ENCODE peak calls at places on chromosome 14, in ten cellular contexts. X is cardiac muscle cell, K is upper lobe of right lung, A is breast epithelium, J is neural progenitor cell, I is DND-41, R is Panc1, S is lung, N is tibial artery, U is right lobe of liver. V is an unnamed sample.

GRCh38 chr14:54681819-54682261 is 114.9 kb downstream of the SAMD4A start:
- DNase-seq in X (no peak), K (no peak), A (no peak), J (no peak), I (no peak), R (no peak), S (no peak), N (no peak), U (no peak), V (no peak)

GRCh38 chr14:65849558-65849957 is 437.0 kb downstream of the FUT8 start:
- DNase-seq in X (peak; percentile 38), K (no peak), A (no peak), J (peak; percentile 87), I (peak; percentile 50), R (no peak), S (no peak), N (no peak), U (no peak), V (no peak)

GRCh38 chr14:89409961-89410360 is 7.1 kb downstream of the FOXN3 start:
- DNase-seq in X (no peak), K (peak; percentile 54), A (no peak), J (no peak), I (no peak), R (no peak), S (no peak), N (no peak), U (no peak), V (no peak)

GRCh38 chr14:92596328-92596943 is 82.9 kb downstream of the RIN3 start:
- DNase-seq in X (peak; percentile 14), K (no peak), A (no peak), J (peak; percentile 41), I (no peak), R (no peak), S (no peak), N (no peak), U (no peak), V (no peak)

GRCh38 chr14:105419305-105420091 is at the start of gene MTA1:
- DNase-seq in X (peak; percentile 75), K (peak; percentile 75), A (no peak), J (peak; percentile 83), I (peak; percentile 59), R (no peak), S (no peak), N (no peak), U (no peak), V (peak; percentile 50)

GRCh38 chr14:103803661-103804060 is 43.7 kb downstream of the PPP1R13B start:
- DNase-seq in X (no peak), K (no peak), A (no peak), J (no peak), I (no peak), R (no peak), S (no peak), N (no peak), U (no peak), V (no peak)

GRCh38 chr14:104741803-104742251 is 11.1 kb upstream of the SIVA1 start:
- DNase-seq in X (no peak), K (no peak), A (no peak), J (no peak), I (no peak), R (no peak), S (no peak), N (no peak), U (no peak), V (no peak)

GRCh38 chr14:62307844-62308243 is 545.6 kb downstream of the SNAPC1 start:
- DNase-seq in X (no peak), K (no peak), A (no peak), J (no peak), I (no peak), R (no peak), S (no peak), N (no peak), U (no peak), V (no peak)

DNA sequence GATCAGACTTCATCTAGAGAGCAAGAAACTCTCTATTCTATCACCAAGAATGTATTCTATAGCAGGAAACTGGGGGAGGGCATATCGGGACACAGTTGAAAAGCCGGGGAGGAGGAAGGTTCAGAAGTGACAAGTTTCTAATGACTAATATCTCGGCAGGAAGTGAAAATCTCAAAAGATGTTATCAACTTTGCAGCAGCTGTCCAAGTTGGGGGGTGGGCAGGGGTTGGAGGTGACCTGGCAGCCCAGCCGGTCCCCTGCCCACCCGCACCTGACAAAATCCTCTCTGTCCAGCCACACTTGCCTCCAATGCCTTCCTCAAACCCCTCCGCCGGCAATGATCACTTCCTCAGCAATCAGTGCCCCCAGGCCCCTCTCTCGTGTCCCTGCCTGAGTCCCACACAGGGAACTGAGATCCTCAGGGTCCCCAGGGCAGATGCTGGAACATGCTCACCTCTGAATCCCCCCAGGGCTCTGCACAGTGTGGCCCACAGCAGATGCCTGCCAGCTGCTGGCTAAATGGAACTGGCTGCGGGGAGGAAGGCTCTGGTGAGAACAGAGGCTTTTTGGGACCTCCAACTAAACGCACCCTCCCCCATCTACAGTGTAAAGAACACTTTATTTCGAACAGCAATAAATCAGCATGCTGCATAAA is 43.9 kb downstream of the CCDC88C start:
- DNase-seq in X (no peak), K (no peak), A (no peak), J (no peak), I (peak; percentile 73), R (no peak), S (no peak), N (no peak), U (no peak), V (peak; percentile 59)
- H3K4me3 ChIP-seq in X (no peak overlapping the region), K (no peak overlapping the region), A (no peak overlapping the region), J (no peak overlapping the region), I (no peak overlapping the region), R (no peak overlapping the region), S (no peak overlapping the region), N (no peak overlapping the region), U (no peak overlapping the region), V (peak overlapping the region; percentile 50)

GRCh38 chr14:69087061-69087461 is 65.9 kb downstream of the DCAF5 start:
- DNase-seq in X (no peak), K (no peak), A (peak; percentile 63), J (no peak), I (no peak), R (no peak), S (no peak), N (no peak), U (no peak), V (no peak)

GRCh38 chr14:69084023-69084422 is 68.9 kb downstream of the DCAF5 start:
- DNase-seq in X (no peak), K (no peak), A (no peak), J (no peak), I (no peak), R (no peak), S (no peak), N (no peak), U (no peak), V (no peak)

GRCh38 chr14:69083181-69083580 is 69.7 kb downstream of the DCAF5 start:
- DNase-seq in X (no peak), K (no peak), A (no peak), J (no peak), I (no peak), R (no peak), S (no peak), N (no peak), U (no peak), V (no peak)

GRCh38 chr14:69088523-69089445 is 64.1 kb downstream of the DCAF5 start:
- DNase-seq in X (no peak), K (no peak), A (peak; percentile 61), J (no peak), I (no peak), R (no peak), S (no peak), N (no peak), U (no peak), V (no peak)

DNA sequence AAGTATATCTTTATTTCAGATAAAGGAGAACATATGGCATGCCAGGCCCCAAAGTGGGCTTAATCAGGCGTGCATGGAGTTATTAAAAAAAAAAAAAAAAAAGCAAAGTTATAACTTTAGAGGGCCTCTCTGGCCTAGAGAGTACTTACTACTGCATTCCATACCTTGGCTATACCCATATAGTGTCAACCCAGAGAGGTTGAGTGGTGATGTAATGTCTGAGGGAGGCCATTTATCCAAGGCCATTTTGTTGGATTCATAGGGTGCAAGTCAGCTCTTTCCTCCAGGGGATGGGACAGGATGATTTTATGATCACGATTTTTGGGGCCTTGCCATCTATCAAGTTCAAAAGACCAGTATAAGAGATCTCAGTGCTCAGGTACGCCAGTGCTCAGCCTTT is 66.4 kb downstream of the DCAF5 start:
- DNase-seq in X (no peak), K (no peak), A (no peak), J (no peak), I (no peak), R (no peak), S (no peak), N (no peak), U (no peak), V (no peak)
- H3K27ac ChIP-seq in X (peak overlapping the region; percentile 63), K (peak overlapping the region; percentile 70), A (peak overlapping the region; percentile 91), J (no peak overlapping the region), I (no peak overlapping the region), R (no peak overlapping the region), S (peak overlapping the region; percentile 55), N (peak overlapping the region; percentile 76), U (peak overlapping the region; percentile 2), V (no peak overlapping the region)

GRCh38 chr14:99774204-99774497 is 19.1 kb upstream of the EML1 start:
- DNase-seq in X (no peak), K (no peak), A (no peak), J (no peak), I (no peak), R (no peak), S (no peak), N (no peak), U (no peak), V (no peak)

GRCh38 chr14:99777956-99778355 is 15.3 kb upstream of the EML1 start:
- DNase-seq in X (no peak), K (no peak), A (no peak), J (no peak), I (no peak), R (no peak), S (no peak), N (no peak), U (no peak), V (no peak)

GRCh38 chr14:99774526-99775307 is 18.5 kb upstream of the EML1 start:
- DNase-seq in X (no peak), K (no peak), A (no peak), J (no peak), I (no peak), R (no peak), S (no peak), N (no peak), U (no peak), V (no peak)

GRCh38 chr14:99773496-99774203 is 19.6 kb upstream of the EML1 start:
- DNase-seq in X (no peak), K (no peak), A (no peak), J (peak; percentile 44), I (no peak), R (no peak), S (no peak), N (peak; percentile 34), U (no peak), V (no peak)

GRCh38 chr14:99775351-99775750 is 17.9 kb upstream of the EML1 start:
- DNase-seq in X (no peak), K (no peak), A (no peak), J (no peak), I (no peak), R (no peak), S (no peak), N (no peak), U (peak; percentile 15), V (no peak)
- H3K27me3 ChIP-seq in X (peaks cover 78% of the 10 kb centered on the region), K (no peaks in the 10 kb centered on the region), A (no peaks in the 10 kb centered on the region), J (no peaks in the 10 kb centered on the region), I (peaks cover 16% of the 10 kb centered on the region), R (no peaks in the 10 kb centered on the region), S (no peaks in the 10 kb centered on the region), N (no peaks in the 10 kb centered on the region), U (no peaks in the 10 kb centered on the region), V (peaks cover 7% of the 10 kb centered on the region)

DNA sequence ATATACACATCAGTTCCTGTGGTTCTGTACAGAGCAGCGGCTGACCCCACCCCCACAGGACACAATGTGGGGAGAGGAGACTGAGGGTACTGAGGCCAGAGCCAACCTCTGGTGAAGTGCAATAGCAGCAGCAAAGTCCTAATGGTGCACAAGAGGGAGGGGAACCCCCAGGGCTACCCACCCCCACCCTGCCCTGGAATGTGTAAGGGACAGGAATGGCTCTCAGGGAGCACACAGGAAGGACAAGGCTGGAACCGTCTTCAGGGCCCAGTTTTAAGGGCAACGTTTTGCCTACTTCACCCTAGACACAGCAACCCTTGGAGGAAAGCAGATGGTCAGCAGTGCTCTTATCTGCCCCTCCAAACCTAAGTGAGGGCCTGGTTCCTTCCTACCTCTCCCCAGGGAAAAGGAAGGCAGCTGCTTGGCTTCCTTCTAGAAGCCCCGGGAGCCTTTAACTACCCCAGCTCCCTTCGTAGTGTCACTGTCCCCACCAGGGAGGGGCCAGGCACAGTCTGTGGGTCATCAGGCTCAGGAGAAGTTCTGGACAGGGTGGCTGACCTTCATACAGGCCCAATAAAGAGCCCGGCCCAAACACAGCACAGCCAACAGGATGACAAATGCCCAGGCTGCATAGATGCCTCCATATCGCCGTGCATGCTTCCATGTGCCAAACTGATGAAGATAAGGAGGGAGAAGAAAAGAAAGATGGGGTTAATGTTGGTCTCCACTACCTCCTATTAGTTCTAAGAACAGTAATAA is 3.0 kb downstream of the PIP4P1 start:
- DNase-seq in X (no peak), K (no peak), A (no peak), J (no peak), I (no peak), R (no peak), S (no peak), N (no peak), U (no peak), V (no peak)
- H3K4me3 ChIP-seq in X (no peak overlapping the region), K (no peak overlapping the region), A (no peak overlapping the region), J (no peak overlapping the region), I (no peak overlapping the region), R (no peak overlapping the region), S (no peak overlapping the region), N (no peak overlapping the region), U (no peak overlapping the region), V (no peak overlapping the region)